ENCODE peak calls at places on chromosomes 1 and 21, in six cellular contexts. E is SK-N-SH, N is HepG2, B is K562, X is IMR-90, L is GM12878. I is an unnamed sample.

GRCh38 chr1:76177644-76178043 is 103.1 kb downstream of the ST6GALNAC3 start:
- DNase-seq in X (no peak), L (no peak), B (no peak), N (no peak), E (no peak), I (no peak)

GRCh38 chr1:240337795-240338194 is 246.1 kb downstream of the FMN2 start:
- DNase-seq in X (peak; percentile 86), E (peak; percentile 5), L (no peak), B (no peak), N (no peak), I (no peak)

GRCh38 chr1:248924696-248925532 is 18.9 kb downstream of the PGBD2 start:
- DNase-seq in L (peak; percentile 33), X (peak; percentile 39), N (peak; percentile 61), E (peak; percentile 74), B (no peak), I (peak; percentile 54)

GRCh38 chr21:29418813-29419212 is 120.1 kb downstream of the BACH1 start:
- DNase-seq in E (no peak), L (peak; percentile 30), N (no peak), B (no peak), X (no peak), I (no peak)

GRCh38 chr1:115112496-115113375 is 23.4 kb upstream of the TSPAN2 start:
- DNase-seq in E (peak; percentile 53), X (no peak), L (no peak), B (peak; percentile 56), N (no peak), I (no peak)

GRCh38 chr1:185530215-185530614 is 204.0 kb upstream of the HMCN1 start:
- DNase-seq in L (no peak), B (no peak), E (no peak), N (no peak), X (no peak), I (no peak)

GRCh38 chr21:25005388-25005787 is 601.9 kb downstream of the MRPL39 start:
- DNase-seq in E (no peak), N (no peak), X (peak; percentile 12), B (no peak), L (no peak), I (no peak)

GRCh38 chr1:198923940-198924339 is 285.1 kb downstream of the PTPRC start:
- DNase-seq in B (no peak), N (no peak), L (no peak), X (no peak), E (no peak), I (no peak)

GRCh38 chr1:222187566-222187965 is 360.3 kb downstream of the HHIPL2 start:
- DNase-seq in B (no peak), E (no peak), X (no peak), N (no peak), L (no peak), I (no peak)

GRCh38 chr21:21751286-21751685 is 753.1 kb downstream of the NCAM2 start:
- DNase-seq in E (no peak), N (no peak), X (no peak), L (no peak), B (no peak), I (no peak)

GRCh38 chr1:205983925-205984725 is 19.1 kb downstream of the RAB7B start:
- DNase-seq in N (peak; percentile 80), L (no peak), E (peak; percentile 74), B (peak; percentile 62), X (peak; percentile 55), I (peak; percentile 57)

GRCh38 chr1:161772397-161772796 is 6.3 kb downstream of the ATF6 start:
- DNase-seq in B (no peak), L (no peak), X (no peak), E (no peak), N (no peak), I (no peak)

GRCh38 chr1:205920159-205920558 is 23.1 kb downstream of the SLC26A9 start:
- DNase-seq in X (peak; percentile 34), B (no peak), L (no peak), E (no peak), N (no peak), I (no peak)

GRCh38 chr21:33070921-33071877 is 1.3 kb downstream of the OLIG1 start:
- DNase-seq in E (peak; percentile 22), X (no peak), L (no peak), N (no peak), B (no peak), I (no peak)

GRCh38 chr1:88528792-88529191 is 155.3 kb upstream of the PKN2 start:
- DNase-seq in B (no peak), X (no peak), L (no peak), N (peak; percentile 25), E (no peak), I (no peak)

GRCh38 chr1:18948913-18949688 is 7.4 kb downstream of the IFFO2 start:
- DNase-seq in N (peak; percentile 93), L (no peak), E (no peak), B (no peak), X (peak; percentile 71), I (peak; percentile 56)

GRCh38 chr1:209692745-209693504 is 11.7 kb upstream of the HSD11B1 start:
- DNase-seq in B (peak; percentile 72), E (peak; percentile 61), N (peak; percentile 54), X (peak; percentile 83), L (peak; percentile 34), I (peak; percentile 79)

GRCh38 chr1:24790490-24790889 is 45.2 kb downstream of the CLIC4 start:
- DNase-seq in E (no peak), L (no peak), X (no peak), B (no peak), N (no peak), I (no peak)

GRCh38 chr1:160006312-160006940 is 25.4 kb downstream of the PIGM start:
- DNase-seq in B (peak; percentile 84), E (peak; percentile 73), L (no peak), X (peak; percentile 62), N (peak; percentile 58), I (peak; percentile 80)

GRCh38 chr1:173187838-173188237 is 19.3 kb downstream of the TNFSF4 start:
- DNase-seq in L (no peak), X (no peak), B (no peak), N (no peak), E (no peak), I (no peak)
- TF ChIP-seq SMC3 in L (no peak), X (no peak), B (no peak), N (no peak), E (no peak), I (no peak)

DNA sequence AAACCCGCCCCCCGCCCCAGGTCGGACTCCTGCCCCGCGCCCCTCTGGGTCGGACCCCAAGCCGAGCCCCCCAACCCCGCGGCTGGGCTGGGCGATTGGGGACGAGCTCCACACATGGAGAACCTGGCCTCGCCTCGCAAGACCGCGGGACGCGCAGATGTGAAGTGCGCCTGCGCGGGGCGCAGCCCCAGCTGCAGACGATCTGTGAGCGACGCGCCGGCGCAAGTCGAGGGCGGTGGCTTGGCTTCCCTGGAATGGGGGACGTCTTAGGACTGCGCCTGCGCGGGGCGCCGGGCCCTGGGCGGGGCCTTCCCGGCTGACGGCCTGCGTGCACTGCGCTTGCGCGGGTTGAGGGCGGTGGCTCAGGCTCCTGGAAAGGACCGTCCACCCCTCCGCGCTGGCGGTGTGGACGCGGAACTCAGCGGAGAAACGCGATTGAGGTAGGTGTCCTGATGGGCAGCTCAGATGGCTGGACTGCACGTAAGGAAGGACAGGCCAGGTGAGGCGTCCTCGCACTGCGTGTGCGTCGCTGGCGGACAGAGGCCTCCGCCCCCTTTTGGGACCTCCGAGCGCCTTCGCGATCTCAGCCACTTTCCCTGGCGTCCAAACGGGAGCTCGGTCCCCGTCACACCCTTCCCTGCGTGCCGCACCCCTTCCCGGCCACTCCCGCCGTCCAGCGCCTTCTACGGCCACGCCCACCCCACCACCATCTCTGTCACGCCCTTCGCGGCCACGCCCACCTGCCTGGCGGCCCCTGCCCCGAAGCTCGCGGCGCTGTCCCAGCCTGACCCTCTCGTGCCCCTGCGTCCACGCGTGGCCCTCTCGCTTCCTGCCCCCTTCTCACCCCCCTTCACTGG is at the start of gene PRMT2:
- DNase-seq in E (peak; percentile 100), L (peak; percentile 86), B (peak; percentile 100), N (peak; percentile 93), X (peak; percentile 96), I (peak; percentile 96)
- TF ChIP-seq SMC3 in E (no peak), L (no peak), B (no peak), N (no peak), X (no peak), I (no peak)

DNA sequence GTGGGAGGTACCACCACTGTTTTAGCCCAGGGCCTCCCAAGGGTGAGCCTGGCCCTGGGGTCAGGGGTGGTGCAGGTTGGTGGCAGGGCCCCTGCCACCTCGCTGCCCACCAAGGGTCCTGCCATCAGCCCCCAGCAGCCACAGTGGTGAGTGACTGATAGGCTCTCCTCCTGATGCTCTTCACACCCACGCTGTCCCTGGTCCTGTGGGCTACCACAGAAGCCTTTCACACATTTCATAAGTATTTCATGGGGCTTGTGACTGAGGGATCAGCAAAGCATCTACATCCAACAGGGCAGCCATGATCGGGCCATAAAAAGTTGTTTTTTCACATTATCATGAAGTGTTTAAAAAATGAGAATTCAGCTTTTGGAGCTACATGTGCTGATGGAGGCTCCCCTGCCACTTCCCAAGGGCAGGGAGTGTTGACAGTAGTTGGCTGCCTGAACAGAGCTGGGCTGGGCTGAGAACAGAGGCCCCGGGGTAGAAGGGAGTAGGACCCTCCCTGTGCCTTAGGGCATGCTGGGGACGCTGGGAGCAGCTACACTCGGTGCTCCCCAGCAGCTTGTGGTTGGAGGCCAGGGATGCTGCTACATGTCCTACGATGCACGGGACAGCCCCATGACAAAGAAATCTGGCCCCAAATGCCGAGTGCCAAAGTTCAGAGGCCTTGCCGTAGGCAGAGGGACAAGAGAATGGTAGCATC is 73.1 kb upstream of the TMEM51 start:
- DNase-seq in X (no peak), N (no peak), E (no peak), B (no peak), L (no peak), I (no peak)
- TF ChIP-seq SMC3 in X (no peak), N (no peak), E (no peak), B (no peak), L (no peak), I (no peak)

GRCh38 chr1:11070876-11071275 is 11.1 kb upstream of the SRM start:
- DNase-seq in L (no peak), E (no peak), B (no peak), N (no peak), X (no peak), I (no peak)

GRCh38 chr1:11069233-11069950 is 9.6 kb upstream of the SRM start:
- DNase-seq in X (no peak), B (no peak), N (no peak), E (no peak), L (no peak), I (no peak)

GRCh38 chr1:11072216-11072917 is 12.5 kb upstream of the SRM start:
- DNase-seq in X (no peak), B (no peak), E (no peak), N (no peak), L (no peak), I (no peak)

GRCh38 chr1:11068556-11069232 is 8.9 kb upstream of the SRM start:
- DNase-seq in E (no peak), L (no peak), X (no peak), B (no peak), N (no peak), I (no peak)

DNA sequence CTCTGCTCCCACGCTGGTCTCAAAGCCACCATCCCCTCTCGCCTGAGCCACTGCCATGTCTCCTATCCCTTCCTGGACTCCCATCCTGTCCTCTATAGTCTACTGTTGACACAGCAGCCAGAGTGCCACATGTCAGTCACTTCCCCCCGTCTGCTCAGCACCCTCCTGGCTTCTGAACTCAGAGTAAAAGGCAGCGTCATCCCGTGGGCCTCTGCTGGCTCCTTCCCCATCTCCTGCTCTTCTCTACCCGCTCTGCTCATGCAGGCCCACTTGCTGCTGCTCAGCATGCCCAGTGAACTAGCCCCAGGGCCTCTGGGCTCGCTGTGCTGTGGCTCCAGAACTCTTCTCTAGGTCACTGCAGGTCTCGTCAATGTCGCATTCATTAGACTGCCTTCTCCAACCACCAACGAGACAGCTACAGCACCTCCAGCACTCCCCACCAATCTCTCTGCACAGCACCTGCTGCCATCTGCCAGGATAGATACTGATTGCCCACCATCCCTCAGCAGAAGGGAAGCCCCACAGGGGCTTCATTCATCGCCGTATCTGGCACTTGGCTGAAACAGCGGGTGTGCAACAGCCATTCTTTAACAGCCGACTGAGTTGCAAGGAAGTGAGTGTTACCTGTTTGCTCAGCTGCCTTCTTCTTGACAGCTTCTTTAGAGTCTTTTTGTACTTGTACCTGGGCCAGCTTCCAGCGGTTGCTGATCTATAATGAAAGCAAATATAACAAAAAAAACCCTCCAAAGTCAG is 11.8 kb upstream of the SRM start:
- DNase-seq in L (no peak), E (no peak), N (no peak), B (no peak), X (no peak), I (no peak)
- TF ChIP-seq SMC3 in L (no peak), E (no peak), N (no peak), B (no peak), X (no peak), I (no peak)